ENCODE peak calls at places on chromosome 11, in five cellular contexts. D is aorta, K is GM06990, U is colonic mucosa, V is brain microvascular endothelial cell. F is an unnamed sample.

GRCh38 chr11:83681045-83681781 is 395.0 kb upstream of the CCDC90B start:
- DNase-seq in D (no peak), K (peak), U (no peak), V (no peak), F (no peak)

GRCh38 chr11:24142062-24142461 is 354.8 kb upstream of the LUZP2 start:
- DNase-seq in D (no peak), K (no peak), U (no peak), V (no peak), F (no peak)

GRCh38 chr11:7579226-7579825 is 65.5 kb downstream of the PPFIBP2 start:
- DNase-seq in D (peak), K (no peak), U (no peak), V (no peak), F (peak)

GRCh38 chr11:96342971-96343711 is at the start of gene MAML2:
- DNase-seq in D (peak), K (peak), U (peak), V (peak), F (peak)

GRCh38 chr11:57513911-57514537 is 1.5 kb downstream of the SLC43A1 start:
- DNase-seq in D (peak), K (peak), U (peak), V (no peak), F (peak)

GRCh38 chr11:133064152-133064877 is 468.0 kb downstream of the OPCML start:
- DNase-seq in D (peak), K (no peak), U (no peak), V (peak), F (peak)

GRCh38 chr11:70544774-70545625 is 146.7 kb downstream of the CTTN start:
- DNase-seq in D (no peak), K (no peak), U (no peak), V (no peak), F (peak)

GRCh38 chr11:34451053-34451452 is 12.3 kb downstream of the CAT start:
- DNase-seq in D (no peak), K (no peak), U (no peak), V (no peak), F (no peak)

GRCh38 chr11:115306703-115307102 is 197.5 kb downstream of the CADM1 start:
- DNase-seq in D (no peak), K (no peak), U (no peak), V (no peak), F (no peak)

GRCh38 chr11:116061322-116061721 is 557.1 kb upstream of the CADM1 start:
- DNase-seq in D (no peak), K (no peak), U (no peak), V (no peak), F (no peak)

GRCh38 chr11:119845756-119846155 is 116.8 kb upstream of the NECTIN1 start:
- DNase-seq in D (no peak), K (no peak), U (no peak), V (no peak), F (no peak)

GRCh38 chr11:37532271-37532670 is 934.2 kb upstream of the RAG2 start:
- DNase-seq in D (no peak), K (no peak), U (no peak), V (no peak), F (no peak)

GRCh38 chr11:88231894-88232482 is 56.7 kb upstream of the RAB38 start:
- DNase-seq in D (no peak), K (no peak), U (no peak), V (peak), F (peak)

GRCh38 chr11:20355221-20356219 is 8.0 kb upstream of the HTATIP2 start:
- DNase-seq in D (no peak), K (no peak), U (peak), V (peak), F (peak)

GRCh38 chr11:70146309-70146708 is 56.8 kb upstream of the FADD start:
- DNase-seq in D (no peak), K (no peak), U (no peak), V (no peak), F (no peak)

GRCh38 chr11:116452447-116452846 is 320.3 kb downstream of the BUD13 start:
- DNase-seq in D (no peak), K (no peak), U (no peak), V (no peak), F (no peak)

GRCh38 chr11:95419915-95420314 is 188.9 kb upstream of the SESN3 start:
- DNase-seq in D (no peak), K (no peak), U (no peak), V (peak), F (peak)

GRCh38 chr11:86740628-86741488 is 59.5 kb upstream of the PRSS23 start:
- DNase-seq in D (peak), K (no peak), U (peak), V (peak), F (peak)

GRCh38 chr11:132620423-132620822 is 911.9 kb downstream of the OPCML start:
- DNase-seq in D (no peak), K (no peak), U (no peak), V (no peak), F (no peak)

GRCh38 chr11:10396771-10397170 is 58.3 kb upstream of the AMPD3 start:
- DNase-seq in D (no peak), K (no peak), U (no peak), V (no peak), F (no peak)

GRCh38 chr11:91538065-91538464 is 686.6 kb upstream of the FAT3 start:
- DNase-seq in D (no peak), K (no peak), U (no peak), V (no peak), F (no peak)

GRCh38 chr11:116701297-116701801 is 71.4 kb downstream of the BUD13 start:
- DNase-seq in D (no peak), K (no peak), U (no peak), V (no peak), F (no peak)

GRCh38 chr11:67440229-67441081 is 2.8 kb downstream of the CORO1B start:
- DNase-seq in D (no peak), K (no peak), U (no peak), V (no peak), F (no peak)
- H3K4me3 ChIP-seq in D (no peak), K (no peak), U (no peak), V (no peak), F (no peak)

DNA sequence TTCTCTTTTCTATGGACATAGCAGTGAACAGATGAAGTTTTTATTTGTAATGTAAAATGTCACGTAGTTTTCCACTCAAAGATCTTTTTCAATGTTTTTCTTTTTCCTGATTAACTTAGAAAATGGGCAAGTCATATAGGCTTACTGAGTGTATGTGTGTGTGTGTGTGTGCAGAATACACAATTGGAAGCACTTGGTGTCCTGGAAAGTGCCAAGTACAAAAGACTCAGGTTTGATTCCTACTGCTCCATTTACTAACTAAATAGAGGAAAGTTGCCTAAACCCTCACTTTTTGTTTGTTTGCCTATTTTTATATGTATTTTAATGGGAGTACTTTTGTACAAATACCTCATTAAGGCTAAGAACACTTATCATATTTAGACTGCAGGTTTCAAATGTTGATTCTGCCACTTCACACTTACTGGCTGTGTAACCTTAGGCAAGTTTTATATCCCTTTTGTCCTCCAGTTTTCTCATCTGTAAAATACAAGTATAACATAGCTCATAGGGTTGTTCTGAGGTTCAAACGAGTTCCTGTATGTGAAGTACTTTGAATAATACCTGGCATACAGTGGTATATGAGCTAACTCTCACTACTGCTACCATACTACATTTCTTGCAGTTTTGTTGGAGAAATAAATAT is 90.1 kb downstream of the TYR start:
- DNase-seq in D (no peak), K (no peak), U (no peak), V (no peak), F (no peak)
- H3K4me3 ChIP-seq in D (no peak), K (no peak), U (no peak), V (no peak), F (no peak)

GRCh38 chr11:47410404-47411264 is 2.2 kb downstream of the SLC39A13 start:
- DNase-seq in D (no peak), K (no peak), U (no peak), V (no peak), F (no peak)
- H3K4me3 ChIP-seq in D (no peak), K (no peak), U (no peak), V (peak), F (peak)

GRCh38 chr11:93568726-93569125 is 25.5 kb upstream of the SMCO4 start:
- DNase-seq in D (no peak), K (no peak), U (no peak), V (no peak), F (no peak)
- H3K4me3 ChIP-seq in D (no peak), K (no peak), U (no peak), V (no peak), F (no peak)

F was measured in astrocyte of the spinal cord.